ENCODE peak calls at places on chromosome X, in six cellular contexts. B, C, X, Q, E and M are unnamed samples. For H3K4me1, the result is how much of the 10 kb centered on the place peaks cover.

GRCh38 chrX:80816051-80816450 is 6.4 kb upstream of the BRWD3 start:
- DNase-seq in B (no peak), C (no peak), X (no peak), Q (no peak), E (no peak), M (no peak)

GRCh38 chrX:22135994-22136684 is 104.0 kb downstream of the PHEX start:
- DNase-seq in B (peak), C (peak), X (peak), Q (peak), E (peak), M (peak)

GRCh38 chrX:23668335-23668734 is 1.0 kb downstream of the PRDX4 start:
- DNase-seq in B (no peak), C (peak), X (peak), Q (peak), E (no peak), M (no peak)

GRCh38 chrX:11667286-11667685 is 1.6 kb upstream of the ARHGAP6 start:
- DNase-seq in B (no peak), C (no peak), X (no peak), Q (no peak), E (no peak), M (no peak)

GRCh38 chrX:153657161-153657560 is 10.2 kb downstream of the DUSP9 start:
- DNase-seq in B (no peak), C (no peak), X (no peak), Q (no peak), E (no peak), M (no peak)

GRCh38 chrX:139246295-139246694 is 284.2 kb upstream of the F9 start:
- DNase-seq in B (no peak), C (peak), X (no peak), Q (peak), E (no peak), M (no peak)

GRCh38 chrX:148609766-148610698 is 109.6 kb downstream of the AFF2 start:
- DNase-seq in B (no peak), C (no peak), X (peak), Q (no peak), E (peak), M (peak)

GRCh38 chrX:129678176-129678880 is 23.6 kb upstream of the APLN start:
- DNase-seq in B (no peak), C (peak), X (peak), Q (peak), E (peak), M (no peak)

GRCh38 chrX:57772637-57773036 is 92.6 kb upstream of the NLRP2B start:
- DNase-seq in B (no peak), C (peak), X (no peak), Q (peak), E (no peak), M (no peak)

GRCh38 chrX:7110821-7111276 is 36.7 kb upstream of the STS start:
- DNase-seq in B (no peak), C (peak), X (peak), Q (no peak), E (no peak), M (peak)

GRCh38 chrX:75303795-75304194 is 29.9 kb downstream of the UPRT start:
- DNase-seq in B (no peak), C (no peak), X (no peak), Q (peak), E (no peak), M (no peak)

GRCh38 chrX:37993857-37994619 is 12.3 kb upstream of the SYTL5 start:
- DNase-seq in B (peak), C (peak), X (peak), Q (no peak), E (peak), M (peak)

GRCh38 chrX:26925088-26925487 is 538.1 kb downstream of the PPP4R3C start:
- DNase-seq in B (no peak), C (no peak), X (no peak), Q (peak), E (no peak), M (no peak)

GRCh38 chrX:14398725-14399124 is 130.6 kb upstream of the GLRA2 start:
- DNase-seq in B (no peak), C (peak), X (no peak), Q (peak), E (peak), M (no peak)

GRCh38 chrX:3585719-3586118 is 127.7 kb downstream of the PRKX start:
- DNase-seq in B (no peak), C (no peak), X (no peak), Q (peak), E (no peak), M (no peak)

GRCh38 chrX:73842541-73843234 is 279.7 kb downstream of the CHIC1 start:
- DNase-seq in B (no peak), C (no peak), X (no peak), Q (no peak), E (no peak), M (no peak)

GRCh38 chrX:118240359-118240758 is 105.5 kb upstream of the WDR44 start:
- DNase-seq in B (no peak), C (no peak), X (no peak), Q (no peak), E (no peak), M (no peak)

GRCh38 chrX:11137543-11138139 is 26.5 kb downstream of the HCCS start:
- DNase-seq in B (peak), C (peak), X (peak), Q (peak), E (peak), M (peak)

GRCh38 chrX:154490021-154490413 is 412 bp downstream of the SLC10A3 start:
- DNase-seq in B (no peak), C (peak), X (peak), Q (peak), E (peak), M (peak)

GRCh38 chrX:97876697-97877407 is 993.1 kb downstream of the RPA4 start:
- DNase-seq in B (no peak), C (peak), X (no peak), Q (peak), E (no peak), M (no peak)

GRCh38 chrX:151393514-151393913 is 3.5 kb upstream of the VMA21 start:
- DNase-seq in B (no peak), C (no peak), X (peak), Q (no peak), E (no peak), M (peak)

GRCh38 chrX:150269613-150270254 is 93.4 kb upstream of the MAMLD1 start:
- DNase-seq in B (no peak), C (no peak), X (no peak), Q (peak), E (peak), M (no peak)

GRCh38 chrX:80765226-80765625 is 44.5 kb downstream of the BRWD3 start:
- DNase-seq in B (no peak), C (peak), X (no peak), Q (peak), E (no peak), M (no peak)

GRCh38 chrX:103376979-103377324 is 614 bp downstream of the BEX3 start:
- DNase-seq in B (no peak), C (peak), X (no peak), Q (peak), E (peak), M (no peak)

GRCh38 chrX:13489451-13489850 is 80.0 kb upstream of the EGFL6 start:
- DNase-seq in B (no peak), C (peak), X (no peak), Q (peak), E (no peak), M (no peak)

GRCh38 chrX:103177561-103177960 is 37.3 kb upstream of the BEX4 start:
- DNase-seq in B (no peak), C (no peak), X (no peak), Q (no peak), E (no peak), M (no peak)

GRCh38 chrX:70480660-70481018 is 36.0 kb downstream of the DLG3 start:
- DNase-seq in B (no peak), C (no peak), X (no peak), Q (no peak), E (no peak), M (no peak)

GRCh38 chrX:153669174-153669890 is 4.3 kb downstream of the PNCK start:
- DNase-seq in B (no peak), C (peak), X (peak), Q (peak), E (no peak), M (peak)

GRCh38 chrX:27186671-27187070 is 276.5 kb downstream of the PPP4R3C start:
- DNase-seq in B (peak), C (peak), X (peak), Q (peak), E (peak), M (peak)

GRCh38 chrX:103664363-103664762 is 22.1 kb downstream of the MORF4L2 start:
- DNase-seq in B (no peak), C (no peak), X (no peak), Q (no peak), E (no peak), M (no peak)

GRCh38 chrX:72258174-72258573 is 18.9 kb downstream of the RPS4X start:
- DNase-seq in B (no peak), C (peak), X (no peak), Q (peak), E (peak), M (no peak)

GRCh38 chrX:58025979-58026378 is 115.7 kb upstream of the ZXDA start:
- DNase-seq in B (peak), C (peak), X (peak), Q (peak), E (no peak), M (peak)

GRCh38 chrX:106168107-106168506 is at the start of gene PWWP3B:
- DNase-seq in B (peak), C (peak), X (no peak), Q (peak), E (peak), M (no peak)

GRCh38 chrX:122119361-122119760 is 1064.7 kb upstream of the GRIA3 start:
- DNase-seq in B (no peak), C (no peak), X (no peak), Q (no peak), E (no peak), M (no peak)

GRCh38 chrX:42821803-42822443 is 44.0 kb upstream of the PPP1R2C start:
- DNase-seq in B (no peak), C (no peak), X (no peak), Q (no peak), E (no peak), M (no peak)

GRCh38 chrX:21798677-21799219 is 40.7 kb upstream of the MBTPS2 start:
- DNase-seq in B (peak), C (peak), X (no peak), Q (peak), E (peak), M (no peak)

GRCh38 chrX:81564851-81565250 is 362.9 kb downstream of the SH3BGRL start:
- DNase-seq in B (no peak), C (no peak), X (no peak), Q (no peak), E (no peak), M (no peak)

GRCh38 chrX:82528525-82528924 is 979.6 kb upstream of the POU3F4 start:
- DNase-seq in B (no peak), C (no peak), X (no peak), Q (no peak), E (no peak), M (no peak)

GRCh38 chrX:154010330-154011087 is 9.2 kb downstream of the IRAK1 start:
- DNase-seq in B (no peak), C (no peak), X (no peak), Q (peak), E (peak), M (no peak)

GRCh38 chrX:115592997-115593734 is 32.2 kb downstream of the PLS3 start:
- DNase-seq in B (no peak), C (peak), X (no peak), Q (peak), E (peak), M (no peak)

GRCh38 chrX:115591856-115592842 is 31.2 kb downstream of the PLS3 start:
- DNase-seq in B (no peak), C (peak), X (no peak), Q (no peak), E (no peak), M (no peak)

GRCh38 chrX:115588180-115588579 is 27.2 kb downstream of the PLS3 start:
- DNase-seq in B (no peak), C (no peak), X (no peak), Q (no peak), E (no peak), M (no peak)

GRCh38 chrX:115591420-115591819 is 30.4 kb downstream of the PLS3 start:
- DNase-seq in B (no peak), C (no peak), X (no peak), Q (no peak), E (no peak), M (no peak)

GRCh38 chrX:115589419-115589818 is 28.4 kb downstream of the PLS3 start:
- DNase-seq in B (no peak), C (peak), X (no peak), Q (peak), E (peak), M (no peak)
- H3K4me1 ChIP-seq in B (under half), C (half or more), X (under half), Q (under half), E (under half), M (under half)

GRCh38 chrX:125203379-125203736 is 116.3 kb upstream of the TEX13C start:
- DNase-seq in B (no peak), C (no peak), X (no peak), Q (peak), E (no peak), M (no peak)

GRCh38 chrX:125203737-125204578 is 115.7 kb upstream of the TEX13C start:
- DNase-seq in B (no peak), C (peak), X (peak), Q (peak), E (peak), M (no peak)

GRCh38 chrX:125205918-125206665 is 113.6 kb upstream of the TEX13C start:
- DNase-seq in B (no peak), C (peak), X (no peak), Q (peak), E (peak), M (no peak)

GRCh38 chrX:125202486-125203378 is 116.9 kb upstream of the TEX13C start:
- DNase-seq in B (no peak), C (no peak), X (no peak), Q (no peak), E (peak), M (no peak)

GRCh38 chrX:125205084-125205917 is 114.4 kb upstream of the TEX13C start:
- DNase-seq in B (no peak), C (peak), X (no peak), Q (peak), E (peak), M (no peak)
- H3K4me3 ChIP-seq in B (no peak), C (peak), X (peak), Q (peak), E (peak), M (no peak)

GRCh38 chrX:110401142-110401541 is 42.5 kb downstream of the RTL9 start:
- DNase-seq in B (no peak), C (no peak), X (peak), Q (no peak), E (no peak), M (peak)

GRCh38 chrX:110402855-110403230 is 44.2 kb downstream of the RTL9 start:
- DNase-seq in B (no peak), C (no peak), X (no peak), Q (no peak), E (no peak), M (no peak)

GRCh38 chrX:110403436-110403835 is 44.8 kb downstream of the RTL9 start:
- DNase-seq in B (no peak), C (no peak), X (no peak), Q (peak), E (no peak), M (no peak)

GRCh38 chrX:110403839-110404238 is 45.2 kb downstream of the RTL9 start:
- DNase-seq in B (no peak), C (no peak), X (no peak), Q (peak), E (no peak), M (no peak)

GRCh38 chrX:110402091-110402854 is 43.6 kb downstream of the RTL9 start:
- DNase-seq in B (no peak), C (peak), X (no peak), Q (peak), E (peak), M (no peak)
- TF ChIP-seq EZH2phosphoT487 in B (no peak), C (no peak), X (no peak), Q (no peak), E (no peak), M (no peak)

DNA sequence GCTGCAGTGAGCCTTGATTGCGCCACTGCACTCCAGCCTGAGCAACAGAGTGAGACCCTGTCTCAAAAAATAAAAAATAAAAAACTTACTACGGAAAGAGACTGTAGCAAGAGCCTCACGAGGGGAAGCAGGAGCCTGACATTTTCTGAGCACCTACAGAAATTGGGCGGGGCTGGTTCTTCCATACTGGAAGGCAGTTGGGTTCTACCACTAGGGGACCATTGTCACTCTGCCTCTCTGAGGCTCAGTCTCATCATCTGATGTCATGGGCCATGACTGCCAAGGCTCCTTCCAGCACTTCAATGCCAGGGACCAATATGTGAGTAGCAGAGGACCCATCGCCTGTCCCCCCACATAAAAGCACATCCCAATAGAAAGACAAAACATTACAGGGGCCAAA is 8.2 kb downstream of the SH3KBP1 start:
- DNase-seq in B (no peak), C (no peak), X (no peak), Q (no peak), E (no peak), M (no peak)
- H3K4me1 ChIP-seq in B (under half), C (under half), X (under half), Q (under half), E (under half), M (half or more)

GRCh38 chrX:9370888-9371287 is 94.0 kb upstream of the TBL1X start:
- DNase-seq in B (no peak), C (no peak), X (no peak), Q (peak), E (no peak), M (no peak)

GRCh38 chrX:9372866-9373265 is 92.0 kb upstream of the TBL1X start:
- DNase-seq in B (no peak), C (no peak), X (no peak), Q (no peak), E (no peak), M (no peak)

GRCh38 chrX:9367437-9367836 is 97.4 kb upstream of the TBL1X start:
- DNase-seq in B (no peak), C (no peak), X (no peak), Q (no peak), E (no peak), M (no peak)

GRCh38 chrX:9368262-9368661 is 96.6 kb upstream of the TBL1X start:
- DNase-seq in B (no peak), C (no peak), X (no peak), Q (no peak), E (no peak), M (no peak)

GRCh38 chrX:9369802-9370291 is 95.0 kb upstream of the TBL1X start:
- DNase-seq in B (no peak), C (no peak), X (no peak), Q (no peak), E (no peak), M (no peak)
- H3K4me3 ChIP-seq in B (no peak), C (no peak), X (no peak), Q (no peak), E (no peak), M (no peak)

GRCh38 chrX:17579021-17579420 is 158.3 kb upstream of the SCML1 start:
- DNase-seq in B (no peak), C (no peak), X (no peak), Q (peak), E (no peak), M (no peak)

GRCh38 chrX:17584248-17584681 is 153.0 kb upstream of the SCML1 start:
- DNase-seq in B (no peak), C (peak), X (no peak), Q (peak), E (no peak), M (no peak)

GRCh38 chrX:17585006-17585405 is 152.3 kb upstream of the SCML1 start:
- DNase-seq in B (no peak), C (no peak), X (no peak), Q (no peak), E (no peak), M (no peak)

GRCh38 chrX:17581650-17582049 is 155.6 kb upstream of the SCML1 start:
- DNase-seq in B (no peak), C (no peak), X (no peak), Q (no peak), E (no peak), M (no peak)

GRCh38 chrX:17580529-17581155 is 156.7 kb upstream of the SCML1 start:
- DNase-seq in B (no peak), C (no peak), X (no peak), Q (peak), E (peak), M (no peak)
- TF ChIP-seq EZH2phosphoT487 in B (no peak), C (no peak), X (no peak), Q (no peak), E (no peak), M (no peak)

GRCh38 chrX:40108959-40109287 is 11.2 kb upstream of the BCOR start:
- DNase-seq in B (no peak), C (peak), X (no peak), Q (peak), E (peak), M (peak)

GRCh38 chrX:40107291-40108083 is 9.7 kb upstream of the BCOR start:
- DNase-seq in B (peak), C (peak), X (peak), Q (peak), E (peak), M (no peak)

GRCh38 chrX:40108084-40108958 is 10.6 kb upstream of the BCOR start:
- DNase-seq in B (no peak), C (peak), X (no peak), Q (peak), E (peak), M (no peak)

GRCh38 chrX:40111868-40112267 is 14.1 kb upstream of the BCOR start:
- DNase-seq in B (no peak), C (no peak), X (no peak), Q (no peak), E (no peak), M (no peak)

DNA sequence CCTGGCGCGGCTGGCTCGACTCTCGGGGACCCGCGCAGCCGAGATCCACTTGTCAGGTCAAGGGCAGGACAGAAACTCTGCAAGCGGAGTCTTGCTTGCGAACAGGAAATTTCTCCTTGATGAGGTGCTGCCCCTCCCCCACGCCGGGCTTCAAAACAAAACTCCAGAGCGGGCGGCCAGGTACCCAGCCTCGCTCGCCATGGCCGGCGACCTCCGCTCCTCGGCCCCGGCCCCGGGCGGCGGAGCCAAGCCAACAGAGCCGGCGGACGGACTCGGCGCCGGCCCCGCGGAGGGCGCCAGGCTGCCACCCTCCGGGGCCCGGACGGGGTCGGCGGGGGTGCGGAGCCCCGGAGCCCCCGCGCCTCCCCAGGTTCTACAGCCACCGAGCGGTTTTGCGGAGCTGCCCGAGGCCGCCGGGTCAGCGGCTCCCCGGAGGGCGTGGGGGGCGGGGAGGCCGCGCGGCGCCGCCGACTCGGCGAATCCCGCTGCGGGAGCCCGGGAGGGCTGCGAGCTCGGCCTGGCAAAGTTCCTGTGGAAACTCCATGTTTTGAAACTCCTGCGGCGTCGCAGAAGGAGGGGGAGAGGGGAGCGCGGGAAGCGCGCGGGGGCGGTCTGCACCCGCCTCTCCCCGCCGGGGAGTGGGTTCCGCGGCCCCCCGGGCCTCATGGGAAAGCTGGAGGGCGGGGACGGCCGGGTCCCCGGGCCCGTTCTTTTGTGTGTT is 11.7 kb upstream of the BCOR start:
- DNase-seq in B (no peak), C (no peak), X (peak), Q (peak), E (peak), M (peak)
- H3K4me1 ChIP-seq in B (under half), C (under half), X (under half), Q (under half), E (under half), M (under half)